ENCODE peak calls at places on chromosomes 13 and 19, in eight cellular contexts. H is fibroblast of lung; N is EH; L is substantia nigra; U is HFFc6; A is CD8-positive, alpha-beta memory T cell; Y is body of pancreas; P is activated CD4-positive, alpha-beta T cell treated with anti-CD3 and anti-CD28 coated beads for 36 hours. T is an unnamed sample.

GRCh38 chr19:38149597-38149996 is 74.4 kb downstream of the DPF1 start:
- DNase-seq in Y (no peak), A (no peak), N (peak), L (no peak), U (peak), P (no peak), H (no peak), T (peak)

GRCh38 chr19:13707901-13708300 is 56.4 kb upstream of the MRI1 start:
- DNase-seq in H (peak), N (no peak), A (no peak), L (no peak), U (no peak), P (no peak), Y (no peak), T (no peak)

GRCh38 chr13:46113596-46113995 is 8.8 kb upstream of the CPB2 start:
- DNase-seq in H (no peak), Y (no peak), L (no peak), A (no peak), P (no peak), U (no peak), N (no peak), T (peak)

GRCh38 chr19:11657307-11657706 is 60.0 kb downstream of the ZNF627 start:
- DNase-seq in Y (no peak), A (no peak), N (no peak), P (no peak), L (no peak), U (no peak), H (no peak), T (no peak)

GRCh38 chr13:112839347-112840105 is 129.5 kb upstream of the MCF2L start:
- DNase-seq in Y (no peak), L (no peak), U (peak), A (no peak), N (peak), H (peak), P (no peak), T (peak)

GRCh38 chr19:15421726-15422260 is 3.0 kb upstream of the AKAP8L start:
- DNase-seq in P (no peak), H (peak), U (no peak), A (no peak), N (no peak), Y (peak), L (peak), T (no peak)

GRCh38 chr19:58183822-58184215 is 958 bp downstream of the ZNF274 start:
- DNase-seq in N (no peak), Y (no peak), A (no peak), U (no peak), P (no peak), H (no peak), L (no peak), T (no peak)

GRCh38 chr13:92626274-92626673 is 600.3 kb upstream of the GPC6 start:
- DNase-seq in H (no peak), P (no peak), Y (no peak), N (no peak), A (no peak), U (no peak), L (no peak), T (no peak)

GRCh38 chr13:70310720-70311119 is 202.5 kb upstream of the KLHL1 start:
- DNase-seq in A (no peak), H (peak), L (no peak), P (no peak), Y (peak), U (no peak), N (no peak), T (no peak)

GRCh38 chr19:1942934-1943555 is 2.1 kb downstream of the CSNK1G2 start:
- DNase-seq in U (no peak), L (no peak), P (no peak), A (peak), Y (no peak), N (peak), H (no peak), T (no peak)

GRCh38 chr19:14502334-14503092 is 6.6 kb upstream of the GIPC1 start:
- DNase-seq in L (no peak), P (no peak), N (peak), A (no peak), H (no peak), Y (no peak), U (peak), T (no peak)

GRCh38 chr13:104943331-104943730 is 1592.1 kb downstream of the EFNB2 start:
- DNase-seq in H (no peak), Y (no peak), L (no peak), P (no peak), U (no peak), A (no peak), N (no peak), T (no peak)

GRCh38 chr19:49355890-49356289 is 6.3 kb downstream of the TEAD2 start:
- DNase-seq in P (no peak), H (no peak), N (peak), Y (no peak), U (no peak), L (no peak), A (no peak), T (peak)

GRCh38 chr19:3154957-3155736 is 19.3 kb downstream of the GNA15 start:
- DNase-seq in Y (peak), A (peak), N (peak), L (no peak), H (peak), P (peak), U (peak), T (peak)

GRCh38 chr13:105936816-105937215 is 598.6 kb downstream of the EFNB2 start:
- DNase-seq in N (peak), L (no peak), A (no peak), Y (no peak), H (no peak), P (no peak), U (no peak), T (peak)

GRCh38 chr19:6269101-6269886 is 10.5 kb downstream of the MLLT1 start:
- DNase-seq in N (no peak), Y (no peak), L (no peak), P (no peak), U (no peak), H (no peak), A (no peak), T (no peak)

GRCh38 chr13:21686761-21687391 is 16.0 kb downstream of the FGF9 start:
- DNase-seq in P (peak), U (no peak), L (no peak), A (no peak), N (no peak), H (no peak), Y (no peak), T (no peak)

GRCh38 chr13:51826606-51827005 is 18.4 kb downstream of the TMEM272 start:
- DNase-seq in Y (no peak), N (peak), A (no peak), H (no peak), P (no peak), L (no peak), U (no peak), T (no peak)

GRCh38 chr13:50747939-50748338 is 95.6 kb downstream of the DLEU7 start:
- DNase-seq in A (no peak), U (no peak), P (no peak), L (no peak), H (no peak), N (no peak), Y (no peak), T (peak)

GRCh38 chr13:49494645-49495044 is 1.1 kb upstream of the PHF11 start:
- DNase-seq in U (no peak), P (no peak), Y (no peak), L (no peak), H (no peak), N (no peak), A (no peak), T (no peak)

GRCh38 chr13:45737571-45738002 is 35.5 kb downstream of the CBY2 start:
- DNase-seq in U (no peak), H (no peak), P (peak), Y (no peak), L (no peak), A (no peak), N (no peak), T (no peak)

GRCh38 chr19:3866798-3867638 is 1.8 kb downstream of the ZFR2 start:
- DNase-seq in N (no peak), L (no peak), A (no peak), P (no peak), Y (no peak), H (no peak), U (no peak), T (no peak)

GRCh38 chr19:3605361-3605760 is 1.3 kb downstream of the TBXA2R start:
- DNase-seq in L (no peak), H (no peak), N (no peak), U (no peak), Y (no peak), A (no peak), P (no peak), T (no peak)

T was measured in fibroblast of mammary gland.